ENCODE peak calls at places on chromosomes 5 and 9, in six cellular contexts. One of them, this sample, is unnamed.

GRCh38 chr5:180313677-180314076 is 21.8 kb upstream of the MAPK9 start:
- DNase-seq in H4: peak
- DNase-seq in stimulated activated CD4-positive, alpha-beta T cell treated with anti-CD3 and anti-CD28 coated beads, Interleukin-2, amount 100 ng/mL, for 48 hours: peak
- DNase-seq in HT-29: peak
- DNase-seq in activated gamma-delta T cell treated with Interleukin-2 at 50 U/mL for 16 hours: no peak
- DNase-seq in T-helper 1 cell: no peak
- DNase-seq in this sample: no peak

GRCh38 chr5:166165600-166165999 is 2125.8 kb upstream of the WWC1 start:
- DNase-seq in H4: peak
- DNase-seq in stimulated activated CD4-positive, alpha-beta T cell treated with anti-CD3 and anti-CD28 coated beads, Interleukin-2, amount 100 ng/mL, for 48 hours: no peak
- DNase-seq in HT-29: peak
- DNase-seq in activated gamma-delta T cell treated with Interleukin-2 at 50 U/mL for 16 hours: no peak
- DNase-seq in T-helper 1 cell: no peak
- DNase-seq in this sample: peak

GRCh38 chr5:179763215-179763945 is 30.4 kb upstream of the LTC4S start:
- DNase-seq in H4: peak
- DNase-seq in stimulated activated CD4-positive, alpha-beta T cell treated with anti-CD3 and anti-CD28 coated beads, Interleukin-2, amount 100 ng/mL, for 48 hours: peak
- DNase-seq in HT-29: peak
- DNase-seq in activated gamma-delta T cell treated with Interleukin-2 at 50 U/mL for 16 hours: peak
- DNase-seq in T-helper 1 cell: peak
- DNase-seq in this sample: peak

GRCh38 chr5:143129910-143130703 is 273.4 kb downstream of the NR3C1 start:
- DNase-seq in H4: no peak
- DNase-seq in stimulated activated CD4-positive, alpha-beta T cell treated with anti-CD3 and anti-CD28 coated beads, Interleukin-2, amount 100 ng/mL, for 48 hours: no peak
- DNase-seq in HT-29: no peak
- DNase-seq in activated gamma-delta T cell treated with Interleukin-2 at 50 U/mL for 16 hours: no peak
- DNase-seq in T-helper 1 cell: no peak
- DNase-seq in this sample: peak

GRCh38 chr9:136426787-136427186 is 12.9 kb downstream of the INPP5E start:
- DNase-seq in H4: no peak
- DNase-seq in stimulated activated CD4-positive, alpha-beta T cell treated with anti-CD3 and anti-CD28 coated beads, Interleukin-2, amount 100 ng/mL, for 48 hours: no peak
- DNase-seq in HT-29: no peak
- DNase-seq in activated gamma-delta T cell treated with Interleukin-2 at 50 U/mL for 16 hours: no peak
- DNase-seq in T-helper 1 cell: no peak
- DNase-seq in this sample: no peak

GRCh38 chr5:59741599-59741998 is 151.9 kb downstream of the PDE4D start:
- DNase-seq in H4: no peak
- DNase-seq in stimulated activated CD4-positive, alpha-beta T cell treated with anti-CD3 and anti-CD28 coated beads, Interleukin-2, amount 100 ng/mL, for 48 hours: no peak
- DNase-seq in HT-29: no peak
- DNase-seq in activated gamma-delta T cell treated with Interleukin-2 at 50 U/mL for 16 hours: no peak
- DNase-seq in T-helper 1 cell: no peak
- DNase-seq in this sample: no peak

GRCh38 chr5:74179183-74179582 is 461.3 kb downstream of the ENC1 start:
- DNase-seq in H4: peak
- DNase-seq in stimulated activated CD4-positive, alpha-beta T cell treated with anti-CD3 and anti-CD28 coated beads, Interleukin-2, amount 100 ng/mL, for 48 hours: no peak
- DNase-seq in HT-29: no peak
- DNase-seq in activated gamma-delta T cell treated with Interleukin-2 at 50 U/mL for 16 hours: no peak
- DNase-seq in T-helper 1 cell: no peak
- DNase-seq in this sample: peak

GRCh38 chr5:139752506-139753350 is 42.9 kb upstream of the PSD2 start:
- DNase-seq in H4: no peak
- DNase-seq in stimulated activated CD4-positive, alpha-beta T cell treated with anti-CD3 and anti-CD28 coated beads, Interleukin-2, amount 100 ng/mL, for 48 hours: no peak
- DNase-seq in HT-29: no peak
- DNase-seq in activated gamma-delta T cell treated with Interleukin-2 at 50 U/mL for 16 hours: no peak
- DNase-seq in T-helper 1 cell: no peak
- DNase-seq in this sample: no peak

GRCh38 chr9:76521906-76522305 is 62.9 kb downstream of the GCNT1 start:
- DNase-seq in H4: no peak
- DNase-seq in stimulated activated CD4-positive, alpha-beta T cell treated with anti-CD3 and anti-CD28 coated beads, Interleukin-2, amount 100 ng/mL, for 48 hours: no peak
- DNase-seq in HT-29: no peak
- DNase-seq in activated gamma-delta T cell treated with Interleukin-2 at 50 U/mL for 16 hours: no peak
- DNase-seq in T-helper 1 cell: no peak
- DNase-seq in this sample: no peak

GRCh38 chr5:2727620-2728019 is 23.9 kb downstream of the IRX2 start:
- DNase-seq in H4: no peak
- DNase-seq in stimulated activated CD4-positive, alpha-beta T cell treated with anti-CD3 and anti-CD28 coated beads, Interleukin-2, amount 100 ng/mL, for 48 hours: no peak
- DNase-seq in HT-29: no peak
- DNase-seq in activated gamma-delta T cell treated with Interleukin-2 at 50 U/mL for 16 hours: no peak
- DNase-seq in T-helper 1 cell: no peak
- DNase-seq in this sample: no peak

GRCh38 chr9:98144631-98145030 is 25.6 kb upstream of the TRIM14 start:
- DNase-seq in H4: no peak
- DNase-seq in stimulated activated CD4-positive, alpha-beta T cell treated with anti-CD3 and anti-CD28 coated beads, Interleukin-2, amount 100 ng/mL, for 48 hours: no peak
- DNase-seq in HT-29: no peak
- DNase-seq in activated gamma-delta T cell treated with Interleukin-2 at 50 U/mL for 16 hours: no peak
- DNase-seq in T-helper 1 cell: no peak
- DNase-seq in this sample: no peak

GRCh38 chr5:111742595-111742994 is 14.4 kb downstream of the NREP start:
- DNase-seq in H4: peak
- DNase-seq in stimulated activated CD4-positive, alpha-beta T cell treated with anti-CD3 and anti-CD28 coated beads, Interleukin-2, amount 100 ng/mL, for 48 hours: no peak
- DNase-seq in HT-29: no peak
- DNase-seq in activated gamma-delta T cell treated with Interleukin-2 at 50 U/mL for 16 hours: no peak
- DNase-seq in T-helper 1 cell: no peak
- DNase-seq in this sample: no peak

GRCh38 chr5:180976518-180976917 is 12.1 kb upstream of the BTNL3 start:
- DNase-seq in H4: no peak
- DNase-seq in stimulated activated CD4-positive, alpha-beta T cell treated with anti-CD3 and anti-CD28 coated beads, Interleukin-2, amount 100 ng/mL, for 48 hours: no peak
- DNase-seq in HT-29: peak
- DNase-seq in activated gamma-delta T cell treated with Interleukin-2 at 50 U/mL for 16 hours: no peak
- DNase-seq in T-helper 1 cell: no peak
- DNase-seq in this sample: no peak

GRCh38 chr9:92463387-92463786 is 18.9 kb downstream of the ASPN start:
- DNase-seq in H4: no peak
- DNase-seq in stimulated activated CD4-positive, alpha-beta T cell treated with anti-CD3 and anti-CD28 coated beads, Interleukin-2, amount 100 ng/mL, for 48 hours: no peak
- DNase-seq in HT-29: no peak
- DNase-seq in activated gamma-delta T cell treated with Interleukin-2 at 50 U/mL for 16 hours: no peak
- DNase-seq in T-helper 1 cell: no peak
- DNase-seq in this sample: no peak

GRCh38 chr9:13651969-13652663 is 372.6 kb upstream of the MPDZ start:
- DNase-seq in H4: no peak
- DNase-seq in stimulated activated CD4-positive, alpha-beta T cell treated with anti-CD3 and anti-CD28 coated beads, Interleukin-2, amount 100 ng/mL, for 48 hours: no peak
- DNase-seq in HT-29: no peak
- DNase-seq in activated gamma-delta T cell treated with Interleukin-2 at 50 U/mL for 16 hours: no peak
- DNase-seq in T-helper 1 cell: no peak
- DNase-seq in this sample: no peak

GRCh38 chr5:159877894-159878448 is 38.3 kb upstream of the ADRA1B start:
- DNase-seq in H4: no peak
- DNase-seq in stimulated activated CD4-positive, alpha-beta T cell treated with anti-CD3 and anti-CD28 coated beads, Interleukin-2, amount 100 ng/mL, for 48 hours: no peak
- DNase-seq in HT-29: no peak
- DNase-seq in activated gamma-delta T cell treated with Interleukin-2 at 50 U/mL for 16 hours: no peak
- DNase-seq in T-helper 1 cell: no peak
- DNase-seq in this sample: no peak

GRCh38 chr5:179904463-179905143 is 3.1 kb downstream of the TBC1D9B start:
- DNase-seq in H4: no peak
- DNase-seq in stimulated activated CD4-positive, alpha-beta T cell treated with anti-CD3 and anti-CD28 coated beads, Interleukin-2, amount 100 ng/mL, for 48 hours: no peak
- DNase-seq in HT-29: no peak
- DNase-seq in activated gamma-delta T cell treated with Interleukin-2 at 50 U/mL for 16 hours: no peak
- DNase-seq in T-helper 1 cell: no peak
- DNase-seq in this sample: no peak

This sample was measured in SJCRH30.